ENCODE peak calls at places on chromosome 6, in eight cellular contexts. G, L, K, I, A, X, Y and O are unnamed samples.

GRCh38 chr6:8672882-8673281 is 237.5 kb upstream of the SLC35B3 start:
- DNase-seq in G (no peak), L (no peak), K (no peak), I (no peak), A (no peak), X (no peak), Y (no peak), O (no peak)

GRCh38 chr6:30821862-30822784 is 62.2 kb upstream of the DDR1 start:
- DNase-seq in G (no peak), L (peak), K (peak), I (no peak), A (peak), X (no peak), Y (no peak), O (no peak)

GRCh38 chr6:2579789-2580570 is 170.7 kb downstream of the MYLK4 start:
- DNase-seq in G (no peak), L (no peak), K (no peak), I (no peak), A (no peak), X (no peak), Y (no peak), O (no peak)

GRCh38 chr6:127192911-127193503 is 73.7 kb upstream of the RNF146 start:
- DNase-seq in G (no peak), L (no peak), K (peak), I (no peak), A (no peak), X (no peak), Y (no peak), O (no peak)

GRCh38 chr6:44841829-44842228 is 454.3 kb downstream of the CDC5L start:
- DNase-seq in G (no peak), L (no peak), K (no peak), I (no peak), A (no peak), X (no peak), Y (no peak), O (no peak)

GRCh38 chr6:68834561-68834960 is 199.5 kb downstream of the ADGRB3 start:
- DNase-seq in G (no peak), L (no peak), K (no peak), I (no peak), A (no peak), X (no peak), Y (no peak), O (no peak)

GRCh38 chr6:34414999-34415858 is 10.6 kb downstream of the RPS10 start:
- DNase-seq in G (no peak), L (peak), K (peak), I (no peak), A (peak), X (peak), Y (peak), O (no peak)

GRCh38 chr6:17156112-17156921 is 54.5 kb downstream of the STMND1 start:
- DNase-seq in G (peak), L (peak), K (peak), I (peak), A (peak), X (peak), Y (peak), O (peak)

GRCh38 chr6:156280131-156280530 is 497.0 kb upstream of the ARID1B start:
- DNase-seq in G (no peak), L (no peak), K (no peak), I (no peak), A (peak), X (peak), Y (no peak), O (no peak)

GRCh38 chr6:42368156-42368555 is 83.6 kb downstream of the TRERF1 start:
- DNase-seq in G (no peak), L (no peak), K (peak), I (no peak), A (no peak), X (no peak), Y (no peak), O (no peak)

GRCh38 chr6:20403766-20404640 is 2.3 kb downstream of the E2F3 start:
- DNase-seq in G (peak), L (peak), K (peak), I (peak), A (no peak), X (peak), Y (peak), O (no peak)

GRCh38 chr6:163572612-163573011 is 158.1 kb downstream of the QKI start:
- DNase-seq in G (no peak), L (no peak), K (peak), I (peak), A (no peak), X (no peak), Y (no peak), O (no peak)

GRCh38 chr6:27495386-27496135 is 22.7 kb upstream of the ZNF184 start:
- DNase-seq in G (peak), L (peak), K (peak), I (peak), A (peak), X (no peak), Y (no peak), O (peak)

GRCh38 chr6:162704001-162704400 is 23.6 kb downstream of the PRKN start:
- DNase-seq in G (no peak), L (no peak), K (no peak), I (no peak), A (no peak), X (no peak), Y (no peak), O (no peak)

GRCh38 chr6:157272866-157273755 is 50.2 kb downstream of the TMEM242 start:
- DNase-seq in G (no peak), L (no peak), K (peak), I (peak), A (peak), X (peak), Y (peak), O (no peak)

GRCh38 chr6:7991992-7992815 is 72.0 kb downstream of the BLOC1S5 start:
- DNase-seq in G (no peak), L (peak), K (peak), I (no peak), A (peak), X (no peak), Y (no peak), O (no peak)

GRCh38 chr6:153735761-153736160 is 303.3 kb upstream of the OPRM1 start:
- DNase-seq in G (no peak), L (no peak), K (no peak), I (no peak), A (no peak), X (no peak), Y (no peak), O (no peak)

GRCh38 chr6:149450679-149451360 is 34.0 kb downstream of the ZC3H12D start:
- DNase-seq in G (peak), L (peak), K (no peak), I (no peak), A (no peak), X (no peak), Y (no peak), O (peak)

GRCh38 chr6:142907017-142907470 is 37.9 kb downstream of the HIVEP2 start:
- DNase-seq in G (no peak), L (no peak), K (no peak), I (no peak), A (peak), X (no peak), Y (no peak), O (no peak)

GRCh38 chr6:148700713-148701392 is 46.0 kb upstream of the UST start:
- DNase-seq in G (no peak), L (peak), K (peak), I (no peak), A (peak), X (no peak), Y (no peak), O (no peak)

GRCh38 chr6:70956451-70957283 is at the start of gene B3GAT2:
- DNase-seq in G (peak), L (peak), K (no peak), I (peak), A (peak), X (peak), Y (no peak), O (peak)

GRCh38 chr6:72321741-72322140 is 300.1 kb upstream of the KCNQ5 start:
- DNase-seq in G (no peak), L (no peak), K (no peak), I (no peak), A (no peak), X (no peak), Y (no peak), O (no peak)

GRCh38 chr6:8879334-8879733 is 444.0 kb upstream of the SLC35B3 start:
- DNase-seq in G (no peak), L (no peak), K (peak), I (no peak), A (no peak), X (no peak), Y (no peak), O (no peak)

GRCh38 chr6:157267109-157267611 is 56.2 kb downstream of the TMEM242 start:
- DNase-seq in G (no peak), L (no peak), K (no peak), I (peak), A (no peak), X (no peak), Y (no peak), O (peak)

GRCh38 chr6:144918073-144918472 is 632.9 kb downstream of the UTRN start:
- DNase-seq in G (no peak), L (no peak), K (no peak), I (no peak), A (no peak), X (peak), Y (no peak), O (no peak)

GRCh38 chr6:168370310-168370991 is 50.9 kb upstream of the DACT2 start:
- DNase-seq in G (peak), L (peak), K (peak), I (peak), A (peak), X (peak), Y (peak), O (peak)

GRCh38 chr6:130118236-130118635 is 99.9 kb downstream of the L3MBTL3 start:
- DNase-seq in G (no peak), L (no peak), K (no peak), I (no peak), A (no peak), X (no peak), Y (no peak), O (no peak)

GRCh38 chr6:118893095-118893881 is 664 bp upstream of the ASF1A start:
- DNase-seq in G (no peak), L (peak), K (peak), I (peak), A (no peak), X (no peak), Y (peak), O (no peak)

GRCh38 chr6:160055378-160055777 is 66.2 kb upstream of the SLC22A1 start:
- DNase-seq in G (no peak), L (no peak), K (no peak), I (no peak), A (no peak), X (no peak), Y (no peak), O (no peak)

GRCh38 chr6:139708342-139709199 is 334.1 kb upstream of the CITED2 start:
- DNase-seq in G (no peak), L (peak), K (no peak), I (no peak), A (no peak), X (no peak), Y (no peak), O (no peak)

GRCh38 chr6:129490551-129491245 is 219.3 kb downstream of the ARHGAP18 start:
- DNase-seq in G (no peak), L (peak), K (peak), I (no peak), A (peak), X (no peak), Y (peak), O (no peak)

GRCh38 chr6:9540126-9540525 is 874.7 kb downstream of the TFAP2A start:
- DNase-seq in G (no peak), L (no peak), K (no peak), I (no peak), A (no peak), X (no peak), Y (no peak), O (no peak)

GRCh38 chr6:45661667-45662066 is 283.9 kb upstream of the SUPT3H start:
- DNase-seq in G (no peak), L (no peak), K (no peak), I (no peak), A (no peak), X (no peak), Y (no peak), O (no peak)

GRCh38 chr6:6697620-6698019 is 109.1 kb downstream of the LY86 start:
- DNase-seq in G (no peak), L (no peak), K (peak), I (no peak), A (no peak), X (peak), Y (no peak), O (no peak)

GRCh38 chr6:130204322-130204721 is 18.4 kb downstream of the SAMD3 start:
- DNase-seq in G (no peak), L (no peak), K (no peak), I (no peak), A (no peak), X (no peak), Y (no peak), O (no peak)

GRCh38 chr6:99192561-99192960 is 156.9 kb downstream of the FAXC start:
- DNase-seq in G (no peak), L (no peak), K (no peak), I (no peak), A (no peak), X (no peak), Y (no peak), O (no peak)

GRCh38 chr6:111361648-111362047 is 121.4 kb downstream of the REV3L start:
- DNase-seq in G (peak), L (peak), K (peak), I (peak), A (peak), X (peak), Y (no peak), O (peak)

GRCh38 chr6:16243055-16243454 is 4.7 kb downstream of the GMPR start:
- DNase-seq in G (no peak), L (no peak), K (no peak), I (no peak), A (no peak), X (no peak), Y (no peak), O (no peak)

GRCh38 chr6:14470697-14471096 is 353.1 kb downstream of the CD83 start:
- DNase-seq in G (no peak), L (no peak), K (no peak), I (no peak), A (no peak), X (no peak), Y (no peak), O (no peak)

GRCh38 chr6:69974193-69974592 is 107.8 kb downstream of the COL19A1 start:
- DNase-seq in G (no peak), L (peak), K (no peak), I (no peak), A (no peak), X (no peak), Y (no peak), O (no peak)

GRCh38 chr6:138647006-138647405 is 126.6 kb upstream of the CCDC28A start:
- DNase-seq in G (no peak), L (no peak), K (no peak), I (no peak), A (no peak), X (no peak), Y (no peak), O (no peak)
- TF ChIP-seq CTCF in G (no peak), L (no peak), K (no peak), I (no peak), A (no peak), X (no peak), Y (no peak), O (no peak)

DNA sequence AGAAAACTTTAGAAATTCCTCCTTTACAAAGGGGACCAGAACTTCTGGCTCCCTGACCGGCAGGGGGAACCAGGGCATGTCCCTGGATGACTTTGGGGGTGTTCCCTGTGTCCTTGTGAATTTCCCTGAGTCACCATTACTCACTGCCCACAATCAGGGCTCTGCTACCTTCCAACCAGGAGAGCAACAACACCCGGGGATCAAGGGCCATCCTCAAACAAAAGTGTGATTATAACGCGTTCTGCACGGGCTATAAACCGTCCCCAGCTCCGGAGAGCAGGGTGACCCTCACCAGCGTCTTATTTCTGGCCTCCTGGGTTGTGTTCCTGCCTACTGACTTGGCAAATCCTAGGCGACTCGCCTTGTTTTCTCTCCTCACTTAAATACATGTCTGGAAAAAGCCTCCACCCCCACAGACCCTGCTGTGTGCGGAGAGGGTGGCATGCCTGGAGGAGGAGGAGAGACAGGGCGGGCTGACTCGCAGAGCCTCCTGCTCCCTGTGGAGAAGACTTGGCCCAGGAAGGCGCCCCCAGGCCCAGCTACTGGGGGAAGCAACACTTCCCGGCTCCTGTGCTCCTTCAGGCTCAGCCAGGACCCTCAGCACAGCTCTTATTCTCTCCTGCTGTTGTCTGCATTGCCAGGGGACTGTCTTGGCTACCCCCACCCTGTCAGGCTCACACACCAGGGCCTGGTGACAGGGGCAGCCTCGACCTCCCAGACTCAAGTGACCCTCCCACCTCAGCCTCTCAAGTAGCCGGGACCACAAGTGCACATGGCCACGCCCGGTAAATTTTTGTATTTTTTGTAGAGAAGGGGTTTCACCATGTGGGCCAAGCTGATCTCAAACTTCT is 54.1 kb downstream of the FGD2 start:
- DNase-seq in G (peak), L (peak), K (peak), I (peak), A (no peak), X (peak), Y (peak), O (no peak)
- TF ChIP-seq CTCF in G (peak), L (peak), K (peak), I (peak), A (no peak), X (peak), Y (no peak), O (peak)

GRCh38 chr6:35463292-35463691 is 4.9 kb upstream of the RPL10A start:
- DNase-seq in G (no peak), L (no peak), K (no peak), I (no peak), A (no peak), X (no peak), Y (no peak), O (no peak)
- TF ChIP-seq CTCF in G (no peak), L (no peak), K (no peak), I (no peak), A (no peak), X (no peak), Y (no peak), O (no peak)

DNA sequence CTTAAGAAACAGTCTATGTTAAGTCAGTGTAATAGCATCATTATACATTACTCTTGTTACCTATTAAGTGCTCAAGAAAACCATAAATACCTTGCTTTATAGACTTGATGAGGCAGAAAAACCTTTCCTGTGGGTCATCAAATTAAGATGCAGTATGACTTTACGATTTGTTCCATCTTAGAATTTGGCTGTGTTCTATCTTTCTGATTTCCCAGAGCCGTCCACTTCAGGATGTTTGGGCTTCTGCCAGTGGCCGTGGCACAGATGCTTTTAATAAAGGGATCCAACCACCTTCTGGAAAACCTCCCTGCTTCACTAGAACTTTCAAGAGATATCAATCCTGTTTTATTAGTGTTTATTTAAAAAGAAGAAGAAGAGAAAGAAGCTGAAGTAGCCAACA is 71.2 kb downstream of the PDE7B start:
- DNase-seq in G (no peak), L (peak), K (no peak), I (no peak), A (no peak), X (no peak), Y (no peak), O (no peak)
- TF ChIP-seq CTCF in G (no peak), L (no peak), K (no peak), I (no peak), A (no peak), X (no peak), Y (no peak), O (no peak)

DNA sequence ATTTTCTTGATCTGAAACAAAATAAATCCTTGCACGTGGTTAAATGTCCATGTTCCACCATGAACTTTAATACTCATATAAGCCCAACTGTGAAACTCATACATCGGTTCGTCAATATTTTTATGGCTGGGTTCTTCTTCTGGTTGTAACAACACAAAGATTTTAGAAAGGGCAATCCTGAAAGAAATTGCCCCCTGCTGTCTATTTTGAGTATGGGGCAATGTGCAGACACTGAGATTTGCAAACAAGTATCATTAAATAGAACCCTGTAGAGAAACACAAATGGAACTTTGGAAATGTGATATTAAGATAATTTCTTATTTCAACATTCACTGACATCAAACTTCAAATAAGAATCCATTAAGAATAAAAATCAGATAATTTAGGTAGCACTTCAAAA is 80.2 kb upstream of the PHACTR1 start:
- DNase-seq in G (no peak), L (no peak), K (no peak), I (no peak), A (no peak), X (no peak), Y (no peak), O (no peak)
- TF ChIP-seq CTCF in G (peak), L (no peak), K (peak), I (peak), A (no peak), X (peak), Y (no peak), O (peak)

GRCh38 chr6:90574610-90575009 is 12.3 kb downstream of the MAP3K7 start:
- DNase-seq in G (no peak), L (peak), K (peak), I (no peak), A (no peak), X (no peak), Y (no peak), O (no peak)
- TF ChIP-seq CTCF in G (no peak), L (no peak), K (no peak), I (no peak), A (no peak), X (no peak), Y (no peak), O (no peak)

GRCh38 chr6:40852667-40853383 is 186.2 kb downstream of the UNC5CL start:
- DNase-seq in G (no peak), L (peak), K (peak), I (peak), A (no peak), X (peak), Y (no peak), O (peak)
- TF ChIP-seq CTCF in G (peak), L (peak), K (peak), I (peak), A (no peak), X (peak), Y (no peak), O (peak)

DNA sequence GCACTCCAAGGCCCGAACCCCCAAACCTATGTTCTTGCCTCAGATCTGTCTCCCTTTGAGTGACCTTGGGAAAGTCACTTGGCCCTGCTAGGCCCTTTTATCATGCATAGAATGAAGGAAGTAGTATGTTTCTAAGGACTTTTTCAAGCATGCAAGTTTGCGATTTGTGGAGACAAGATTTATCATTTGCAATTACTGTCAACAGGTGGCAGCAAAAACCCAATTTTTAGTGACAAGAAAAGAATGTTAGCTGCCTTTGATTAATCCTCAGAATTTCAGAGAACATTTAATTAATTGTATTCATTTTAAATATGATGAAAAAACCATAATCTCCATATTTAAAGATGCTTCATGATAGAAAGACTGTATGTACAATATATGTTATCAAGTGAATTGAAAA is 28.3 kb upstream of the PREP start:
- DNase-seq in G (peak), L (peak), K (peak), I (no peak), A (peak), X (no peak), Y (no peak), O (no peak)
- TF ChIP-seq CTCF in G (peak), L (peak), K (peak), I (peak), A (peak), X (peak), Y (no peak), O (no peak)

GRCh38 chr6:617485-618100 is 39.3 kb downstream of the HUS1B start:
- DNase-seq in G (no peak), L (peak), K (peak), I (peak), A (no peak), X (peak), Y (peak), O (no peak)
- TF ChIP-seq CTCF in G (no peak), L (peak), K (peak), I (peak), A (no peak), X (peak), Y (no peak), O (no peak)

GRCh38 chr6:132130530-132131298 is 179.5 kb upstream of the CCN2 start:
- DNase-seq in G (no peak), L (no peak), K (peak), I (no peak), A (peak), X (no peak), Y (peak), O (no peak)
- TF ChIP-seq CTCF in G (no peak), L (no peak), K (no peak), I (no peak), A (no peak), X (no peak), Y (no peak), O (no peak)